ENCODE peak calls at places on chromosomes 11 and 22, in five cellular contexts. O, T, C, G and P are unnamed samples.

GRCh38 chr11:46099973-46100335 is 21.3 kb downstream of the PHF21A start:
- DNase-seq in G (no peak), T (no peak), C (no peak), O (no peak), P (no peak)

GRCh38 chr22:23123804-23124254 is 18.0 kb downstream of the RSPH14 start:
- DNase-seq in C (no peak), O (no peak), G (no peak), T (no peak), P (no peak)

GRCh38 chr11:3222003-3222855 is 3.6 kb upstream of the MRGPRG start:
- DNase-seq in C (no peak), G (no peak), O (no peak), T (no peak), P (no peak)

GRCh38 chr11:112715091-112715490 is 246.1 kb upstream of the NCAM1 start:
- DNase-seq in C (no peak), G (no peak), O (no peak), T (no peak), P (no peak)

GRCh38 chr11:81963018-81963417 is 770.6 kb downstream of the FAM181B start:
- DNase-seq in T (no peak), O (no peak), C (no peak), G (peak), P (no peak)

GRCh38 chr22:39135092-39135896 is 17.2 kb downstream of the CBX7 start:
- DNase-seq in O (no peak), T (peak), G (peak), C (no peak), P (no peak)

GRCh38 chr22:24002272-24002671 is 3.0 kb downstream of the GSTT4 start:
- DNase-seq in G (no peak), T (no peak), C (no peak), O (no peak), P (no peak)

GRCh38 chr11:27388869-27389268 is 25.9 kb upstream of the CCDC34 start:
- DNase-seq in T (no peak), O (no peak), C (no peak), G (no peak), P (no peak)

GRCh38 chr11:73795925-73796632 is 8.4 kb downstream of the MRPL48 start:
- DNase-seq in C (no peak), G (no peak), T (no peak), O (no peak), P (no peak)

GRCh38 chr11:128759597-128759996 is 65.7 kb downstream of the FLI1 start:
- DNase-seq in G (no peak), O (no peak), C (no peak), T (no peak), P (no peak)